ENCODE peak calls at places on chromosomes 4 and X, in six cellular contexts. J is NB4, O is ovary, F is K562, D is esophagus squamous epithelium, Q is GM12891. L is an unnamed sample.

GRCh38 chrX:16185725-16186136 is 18.4 kb downstream of the MAGEB17 start:
- DNase-seq in J (peak), O (no peak), F (peak), D (no peak), Q (no peak), L (peak)

GRCh38 chrX:136780738-136781137 is at the start of gene ARHGEF6:
- DNase-seq in J (peak), O (no peak), F (no peak), D (no peak), Q (no peak), L (no peak)

GRCh38 chr4:152633118-152633517 is 46.7 kb downstream of the TMEM154 start:
- DNase-seq in J (no peak), O (no peak), F (no peak), D (no peak), Q (no peak), L (no peak)

GRCh38 chr4:99838927-99839326 is 22.3 kb downstream of the DAPP1 start:
- DNase-seq in J (no peak), O (no peak), F (no peak), D (no peak), Q (no peak), L (no peak)

GRCh38 chr4:153683763-153684181 is 308 bp upstream of the TLR2 start:
- DNase-seq in J (no peak), O (no peak), F (no peak), D (no peak), Q (no peak), L (no peak)

GRCh38 chr4:10622728-10623127 is 61.8 kb downstream of the CLNK start:
- DNase-seq in J (peak), O (no peak), F (no peak), D (no peak), Q (no peak), L (no peak)

GRCh38 chrX:85611926-85612325 is 232.5 kb upstream of the POF1B start:
- DNase-seq in J (peak), O (no peak), F (no peak), D (no peak), Q (no peak), L (no peak)

GRCh38 chr4:3716034-3716875 is 49.9 kb upstream of the ADRA2C start:
- DNase-seq in J (no peak), O (no peak), F (no peak), D (no peak), Q (no peak), L (no peak)

GRCh38 chr4:83112239-83112638 is 2.3 kb downstream of the PLAC8 start:
- DNase-seq in J (peak), O (no peak), F (no peak), D (no peak), Q (no peak), L (no peak)

GRCh38 chr4:110442309-110442708 is 33.6 kb upstream of the ENPEP start:
- DNase-seq in J (no peak), O (no peak), F (no peak), D (no peak), Q (no peak), L (no peak)

GRCh38 chrX:137945470-137945869 is 379.5 kb downstream of the ZIC3 start:
- DNase-seq in J (no peak), O (no peak), F (no peak), D (no peak), Q (no peak), L (no peak)

GRCh38 chr4:113511944-113512343 is 249.6 kb downstream of the CAMK2D start:
- DNase-seq in J (no peak), O (no peak), F (no peak), D (no peak), Q (no peak), L (no peak)

GRCh38 chr4:12411072-12411471 is 982.4 kb upstream of the HS3ST1 start:
- DNase-seq in J (no peak), O (no peak), F (no peak), D (no peak), Q (no peak), L (no peak)

GRCh38 chrX:27966955-27967354 is 14.3 kb downstream of the DCAF8L1 start:
- DNase-seq in J (no peak), O (no peak), F (no peak), D (no peak), Q (no peak), L (no peak)

GRCh38 chr4:8648816-8649630 is 56.5 kb downstream of the CPZ start:
- DNase-seq in J (no peak), O (no peak), F (no peak), D (no peak), Q (no peak), L (no peak)

GRCh38 chr4:112270643-112271484 is 14.8 kb downstream of the TIFA start:
- DNase-seq in J (peak), O (no peak), F (no peak), D (no peak), Q (no peak), L (no peak)

GRCh38 chrX:1717326-1717725 is 102.5 kb downstream of the ASMT start:
- DNase-seq in J (no peak), O (no peak), F (no peak), D (no peak), Q (no peak), L (no peak)

GRCh38 chr4:82525287-82525898 is 36.4 kb downstream of the TMEM150C start:
- DNase-seq in J (peak), O (no peak), F (no peak), D (no peak), Q (no peak), L (no peak)

GRCh38 chrX:106247162-106247561 is 79.1 kb downstream of the PWWP3B start:
- DNase-seq in J (no peak), O (no peak), F (no peak), D (no peak), Q (no peak), L (no peak)

GRCh38 chr4:2937146-2937857 is 25.9 kb downstream of the NOP14 start:
- DNase-seq in J (peak), O (peak), F (no peak), D (no peak), Q (no peak), L (no peak)

GRCh38 chrX:131881194-131881593 is 141.9 kb upstream of the STK26 start:
- DNase-seq in J (no peak), O (no peak), F (no peak), D (no peak), Q (no peak), L (no peak)

GRCh38 chrX:19593684-19594083 is 78.4 kb upstream of the MAP3K15 start:
- DNase-seq in J (peak), O (peak), F (no peak), D (no peak), Q (peak), L (no peak)

GRCh38 chr4:183760326-183760725 is 101.2 kb downstream of the TRAPPC11 start:
- DNase-seq in J (no peak), O (no peak), F (no peak), D (no peak), Q (no peak), L (no peak)

GRCh38 chr4:111074523-111075114 is 451.7 kb upstream of the PITX2 start:
- DNase-seq in J (no peak), O (no peak), F (no peak), D (no peak), Q (no peak), L (no peak)

GRCh38 chr4:176191974-176192373 is 3.4 kb downstream of the SPATA4 start:
- DNase-seq in J (no peak), O (no peak), F (no peak), D (no peak), Q (no peak), L (no peak)

GRCh38 chr4:128782875-128783614 is 26.5 kb upstream of the JADE1 start:
- DNase-seq in J (peak), O (no peak), F (no peak), D (no peak), Q (no peak), L (no peak)

GRCh38 chr4:89737888-89738287 is 99.1 kb downstream of the SNCA start:
- DNase-seq in J (no peak), O (no peak), F (no peak), D (no peak), Q (no peak), L (peak)

GRCh38 chrX:64195862-64196261 is 9.6 kb downstream of the AMER1 start:
- DNase-seq in J (no peak), O (no peak), F (no peak), D (no peak), Q (no peak), L (no peak)

DNA sequence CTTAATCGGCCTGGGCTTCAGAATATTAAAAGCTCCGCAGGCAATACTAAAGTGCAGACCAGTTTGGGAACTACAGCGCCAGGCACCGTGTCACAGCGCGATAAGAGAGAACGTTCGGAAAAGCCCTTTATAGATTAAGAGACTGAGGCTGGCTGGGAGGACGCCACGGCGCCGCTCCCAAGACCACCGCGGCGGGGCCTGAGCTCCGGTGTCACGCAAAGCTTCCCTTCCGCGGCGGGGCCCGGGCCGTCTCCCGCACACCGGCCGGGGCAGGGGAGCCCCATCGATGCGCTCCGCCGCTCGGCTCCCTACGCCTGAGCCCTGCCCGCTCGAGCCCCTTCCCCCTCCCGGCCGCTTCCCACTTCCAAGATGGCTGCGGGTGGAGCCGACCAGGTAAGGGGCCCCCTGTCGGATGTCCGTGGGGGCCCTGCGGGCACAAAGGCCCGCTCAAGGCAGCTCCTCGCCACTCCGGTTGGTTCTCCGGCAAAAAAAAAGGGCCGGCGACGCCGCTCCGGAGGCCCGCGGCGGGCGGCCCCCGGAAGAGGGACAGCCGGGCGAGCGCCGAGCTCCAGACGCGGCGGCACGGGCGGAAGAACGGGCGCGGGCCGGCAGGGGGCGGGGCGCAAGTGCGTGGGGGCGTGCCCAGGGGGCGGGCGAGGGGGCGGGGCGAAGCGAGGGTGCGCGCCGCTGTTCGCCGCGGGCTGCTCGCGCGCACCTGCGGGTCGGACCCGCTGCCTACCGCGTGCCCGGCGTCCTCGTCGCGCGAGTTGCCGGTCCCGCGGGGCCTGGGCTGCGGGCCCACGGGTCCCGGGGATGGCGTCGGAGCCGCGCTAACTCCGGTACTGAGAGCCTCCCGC is at the start of gene TBC1D14:
- DNase-seq in J (peak), O (peak), F (peak), D (peak), Q (peak), L (peak)
- TF ChIP-seq POLR2A in J (peak), O (peak), F (peak), D (peak), Q (no peak), L (no peak)

DNA sequence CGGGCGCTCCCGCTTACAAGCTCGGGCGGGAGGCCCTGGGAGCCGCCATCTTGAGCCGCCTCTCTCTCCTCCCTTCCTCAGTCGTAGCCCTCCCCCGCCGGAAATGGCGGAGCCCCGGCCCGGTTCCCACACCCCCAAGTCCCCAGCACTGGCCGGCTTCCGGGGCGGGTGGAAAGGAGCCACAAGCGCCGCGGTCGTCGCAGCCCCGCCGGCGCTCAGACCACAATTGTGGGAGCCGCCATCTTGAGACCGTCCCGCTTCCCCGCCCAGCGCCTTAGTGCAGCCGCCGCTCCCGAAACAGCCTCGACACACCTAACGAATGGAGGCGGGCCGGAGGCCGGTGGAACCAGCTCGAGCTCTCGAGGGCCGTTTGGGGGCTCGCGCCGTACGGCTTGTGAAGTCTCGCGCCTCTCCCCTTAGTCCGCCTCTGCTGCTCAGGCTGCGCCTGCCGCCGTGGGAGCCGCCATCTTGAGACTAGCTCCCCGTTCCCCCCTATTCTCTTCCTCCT is 440 bp downstream of the HCFC1 start:
- DNase-seq in J (peak), O (peak), F (peak), D (peak), Q (peak), L (peak)
- TF ChIP-seq POLR2A in J (peak), O (peak), F (peak), D (no peak), Q (no peak), L (peak)

GRCh38 chr4:519885-520595 is 21.0 kb downstream of the PIGG start:
- DNase-seq in J (no peak), O (no peak), F (no peak), D (no peak), Q (no peak), L (no peak)
- TF ChIP-seq POLR2A in J (no peak), O (no peak), F (no peak), D (no peak), Q (no peak), L (no peak)

GRCh38 chr4:169070895-169071218 is 60.8 kb upstream of the CBR4 start:
- DNase-seq in J (no peak), O (no peak), F (no peak), D (no peak), Q (no peak), L (no peak)
- TF ChIP-seq POLR2A in J (no peak), O (no peak), F (no peak), D (no peak), Q (no peak), L (no peak)

L was measured in H54.